ENCODE peak calls at places on chromosome 7, in six cellular contexts. M is H1, E is HepG2, C is A549, H is WTC11, G is K562. F is an unnamed sample.

GRCh38 chr7:42878303-42878702 is 33.6 kb downstream of the C7orf25 start:
- DNase-seq in M (no peak), E (no peak), C (no peak), H (no peak), G (no peak), F (no peak)

GRCh38 chr7:74206589-74207120 is 3.2 kb upstream of the LAT2 start:
- DNase-seq in M (peak; percentile 63), E (peak; percentile 61), C (peak; percentile 77), H (peak; percentile 95), G (peak; percentile 86), F (peak; percentile 72)

GRCh38 chr7:27608776-27609495 is 53.7 kb downstream of the HIBADH start:
- DNase-seq in M (no peak), E (no peak), C (no peak), H (no peak), G (peak; percentile 29), F (peak; percentile 29)

GRCh38 chr7:87473192-87473591 is 2.3 kb downstream of the ABCB4 start:
- DNase-seq in M (no peak), E (no peak), C (no peak), H (no peak), G (no peak), F (no peak)

GRCh38 chr7:121395494-121395960 is 581 bp downstream of the FAM3C start:
- DNase-seq in M (no peak), E (peak; percentile 7), C (peak; percentile 9), H (peak; percentile 48), G (no peak), F (peak; percentile 36)

GRCh38 chr7:94323872-94324271 is 70.8 kb upstream of the COL1A2 start:
- DNase-seq in M (no peak), E (no peak), C (no peak), H (no peak), G (no peak), F (no peak)

GRCh38 chr7:155721056-155721455 is 76.6 kb downstream of the RBM33 start:
- DNase-seq in M (no peak), E (no peak), C (no peak), H (no peak), G (no peak), F (no peak)

GRCh38 chr7:31550432-31550831 is 36.5 kb downstream of the ITPRID1 start:
- DNase-seq in M (no peak), E (no peak), C (no peak), H (no peak), G (no peak), F (no peak)

GRCh38 chr7:151276651-151277590 is 28.4 kb upstream of the SMARCD3 start:
- DNase-seq in M (peak; percentile 23), E (peak; percentile 7), C (peak; percentile 66), H (peak; percentile 59), G (peak; percentile 84), F (peak; percentile 25)

GRCh38 chr7:69108041-69108440 is 490.2 kb upstream of the AUTS2 start:
- DNase-seq in M (no peak), E (no peak), C (no peak), H (no peak), G (no peak), F (no peak)

GRCh38 chr7:29265208-29265923 is 70.8 kb downstream of the CHN2 start:
- DNase-seq in M (no peak), E (no peak), C (no peak), H (no peak), G (no peak), F (peak; percentile 94)

GRCh38 chr7:149773446-149774236 is at the start of gene ZNF467:
- DNase-seq in M (no peak), E (no peak), C (peak; percentile 57), H (no peak), G (peak; percentile 67), F (peak; percentile 27)

GRCh38 chr7:50217961-50218360 is 86.6 kb upstream of the IKZF1 start:
- DNase-seq in M (no peak), E (no peak), C (no peak), H (no peak), G (no peak), F (no peak)

GRCh38 chr7:70711441-70711840 is 420.5 kb upstream of the GALNT17 start:
- DNase-seq in M (no peak), E (no peak), C (no peak), H (no peak), G (no peak), F (no peak)

GRCh38 chr7:15832996-15833395 is 146.5 kb upstream of the MEOX2 start:
- DNase-seq in M (no peak), E (no peak), C (no peak), H (no peak), G (no peak), F (peak; percentile 63)

GRCh38 chr7:5284304-5285281 is 1.9 kb downstream of the SLC29A4 start:
- DNase-seq in M (peak; percentile 49), E (peak; percentile 87), C (peak; percentile 84), H (peak; percentile 89), G (peak; percentile 54), F (no peak)

GRCh38 chr7:87599336-87599735 is 1.3 kb downstream of the ABCB1 start:
- DNase-seq in M (no peak), E (peak; percentile 77), C (no peak), H (no peak), G (no peak), F (no peak)

GRCh38 chr7:88546808-88547207 is 212.7 kb upstream of the ZNF804B start:
- DNase-seq in M (peak; percentile 17), E (peak; percentile 58), C (peak; percentile 54), H (peak; percentile 48), G (peak; percentile 57), F (peak; percentile 68)

GRCh38 chr7:55191926-55192692 is 173.0 kb upstream of the LANCL2 start:
- DNase-seq in M (no peak), E (no peak), C (no peak), H (no peak), G (no peak), F (peak; percentile 35)

GRCh38 chr7:120272896-120273475 is at the start of gene KCND2:
- DNase-seq in M (no peak), E (no peak), C (no peak), H (peak; percentile 54), G (no peak), F (no peak)

GRCh38 chr7:92973293-92973731 is 136.9 kb upstream of the CDK6 start:
- DNase-seq in M (no peak), E (no peak), C (no peak), H (no peak), G (no peak), F (no peak)

GRCh38 chr7:68730871-68731403 is 867.3 kb upstream of the AUTS2 start:
- DNase-seq in M (no peak), E (peak; percentile 10), C (peak; percentile 90), H (no peak), G (no peak), F (no peak)

GRCh38 chr7:128266529-128266890 is 25.4 kb downstream of the LEP start:
- DNase-seq in M (no peak), E (no peak), C (no peak), H (no peak), G (no peak), F (no peak)

GRCh38 chr7:128265156-128265905 is 24.3 kb downstream of the LEP start:
- DNase-seq in M (no peak), E (no peak), C (no peak), H (no peak), G (no peak), F (no peak)

GRCh38 chr7:128268233-128268632 is 27.2 kb downstream of the LEP start:
- DNase-seq in M (no peak), E (no peak), C (no peak), H (no peak), G (no peak), F (no peak)

GRCh38 chr7:128265906-128266300 is 24.8 kb downstream of the LEP start:
- DNase-seq in M (no peak), E (no peak), C (no peak), H (no peak), G (no peak), F (no peak)

GRCh38 chr7:128266891-128267839 is 26.1 kb downstream of the LEP start:
- DNase-seq in M (no peak), E (peak; percentile 15), C (no peak), H (peak; percentile 59), G (no peak), F (no peak)
- TF ChIP-seq JUN in M (no peak), E (no peak), C (no peak), H (no peak), G (peak; percentile 69), F (no peak)

GRCh38 chr7:135673360-135673706 is 11.0 kb downstream of the STMP1 start:
- DNase-seq in M (no peak), E (no peak), C (no peak), H (no peak), G (no peak), F (peak; percentile 64)
- TF ChIP-seq JUN in M (no peak), E (no peak), C (no peak), H (no peak), G (no peak), F (no peak)

GRCh38 chr7:106864298-106865081 is 592 bp upstream of the PIK3CG start:
- DNase-seq in M (no peak), E (no peak), C (no peak), H (no peak), G (peak; percentile 53), F (no peak)

GRCh38 chr7:106867641-106868351 is 2.7 kb downstream of the PIK3CG start:
- DNase-seq in M (no peak), E (no peak), C (no peak), H (no peak), G (no peak), F (no peak)

GRCh38 chr7:106863216-106863997 is 1.7 kb upstream of the PIK3CG start:
- DNase-seq in M (no peak), E (no peak), C (no peak), H (no peak), G (peak; percentile 83), F (no peak)

GRCh38 chr7:106866298-106867281 is 1.5 kb downstream of the PIK3CG start:
- DNase-seq in M (no peak), E (no peak), C (no peak), H (no peak), G (peak; percentile 54), F (peak; percentile 4)

GRCh38 chr7:106865130-106866115 is at the start of gene PIK3CG:
- DNase-seq in M (no peak), E (no peak), C (no peak), H (no peak), G (peak; percentile 67), F (peak; percentile 64)
- TF ChIP-seq JUN in M (no peak), E (no peak), C (no peak), H (no peak), G (peak; percentile 11), F (no peak)

GRCh38 chr7:2032030-2032875 is 200.5 kb downstream of the MAD1L1 start:
- DNase-seq in M (no peak), E (no peak), C (no peak), H (no peak), G (no peak), F (peak; percentile 6)
- TF ChIP-seq JUN in M (no peak), E (no peak), C (no peak), H (no peak), G (no peak), F (no peak)

DNA sequence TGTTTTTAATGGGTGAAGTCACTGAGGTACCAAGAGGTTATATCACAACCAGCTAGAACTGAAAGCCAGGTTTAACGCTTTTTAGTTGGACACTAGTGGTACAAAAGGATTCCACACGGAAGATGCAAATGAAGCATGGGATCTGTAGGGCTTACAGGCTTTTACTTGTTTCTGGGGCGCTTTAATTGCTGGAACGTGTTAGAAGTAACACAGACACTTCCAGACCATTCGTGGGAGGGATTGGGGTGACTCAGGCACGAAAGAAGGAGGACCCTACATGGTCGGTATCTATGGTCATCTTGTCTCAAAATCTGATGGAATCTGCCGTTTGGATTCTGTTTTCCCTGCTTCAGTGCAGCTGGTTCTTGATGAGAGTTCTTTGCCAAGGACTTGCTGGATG is 1.0 kb downstream of the YKT6 start:
- DNase-seq in M (no peak), E (no peak), C (no peak), H (no peak), G (no peak), F (peak; percentile 10)
- TF ChIP-seq JUN in M (no peak), E (no peak), C (no peak), H (no peak), G (no peak), F (no peak)

F was measured in endothelial cell of umbilical vein.